ENCODE peak calls at places on chromosomes 13 and 19, in seven cellular contexts. M is activated T-cell treated with anti-CD3 and anti-CD28 coated beads, Interleukin-2, amount 50 U/mL, for 72 hours; E is glomerular endothelial cell; P is midbrain; G is HFF-Myc; X is brain microvascular endothelial cell; U is neural crest cell. Y is an unnamed sample.

GRCh38 chr13:74061939-74062595 is 72.1 kb downstream of the KLF12 start:
- DNase-seq in M (no peak), E (no peak), P (peak), G (no peak), X (peak), U (no peak), Y (peak)

GRCh38 chr13:42215578-42216421 is 56.2 kb upstream of the AKAP11 start:
- DNase-seq in M (peak), E (peak), P (peak), G (peak), X (peak), U (peak), Y (peak)

GRCh38 chr13:30235206-30235605 is 72.1 kb downstream of the KATNAL1 start:
- DNase-seq in M (no peak), E (no peak), P (no peak), G (no peak), X (no peak), U (no peak), Y (no peak)

GRCh38 chr13:109113427-109113826 is 484.0 kb downstream of the MYO16 start:
- DNase-seq in M (no peak), E (no peak), P (no peak), G (no peak), X (no peak), U (no peak), Y (peak)

GRCh38 chr13:36875431-36875830 is 44.6 kb downstream of the SMAD9 start:
- DNase-seq in M (no peak), E (no peak), P (no peak), G (no peak), X (no peak), U (no peak), Y (no peak)

GRCh38 chr13:27339299-27339698 is 68.7 kb downstream of the RASL11A start:
- DNase-seq in M (peak), E (no peak), P (no peak), G (peak), X (peak), U (peak), Y (no peak)

GRCh38 chr19:8311461-8312260 is 3.5 kb upstream of the CD320 start:
- DNase-seq in M (no peak), E (no peak), P (no peak), G (no peak), X (no peak), U (no peak), Y (no peak)

GRCh38 chr19:44512326-44513298 is 12.3 kb upstream of the ZNF180 start:
- DNase-seq in M (peak), E (no peak), P (no peak), G (no peak), X (peak), U (peak), Y (peak)

GRCh38 chr13:113552079-113552478 is 32.5 kb upstream of the TFDP1 start:
- DNase-seq in M (no peak), E (no peak), P (no peak), G (no peak), X (no peak), U (no peak), Y (no peak)

GRCh38 chr19:46409146-46409545 is 4.2 kb downstream of the CCDC8 start:
- DNase-seq in M (no peak), E (no peak), P (no peak), G (no peak), X (no peak), U (no peak), Y (no peak)

GRCh38 chr19:16825312-16826168 is 3.7 kb upstream of the SIN3B start:
- DNase-seq in M (no peak), E (no peak), P (no peak), G (peak), X (peak), U (no peak), Y (peak)

GRCh38 chr13:70755411-70755810 is 647.2 kb upstream of the KLHL1 start:
- DNase-seq in M (no peak), E (no peak), P (no peak), G (no peak), X (no peak), U (no peak), Y (no peak)

GRCh38 chr19:51398096-51398704 is 7.8 kb upstream of the C19orf84 start:
- DNase-seq in M (no peak), E (no peak), P (peak), G (no peak), X (no peak), U (no peak), Y (no peak)

GRCh38 chr13:78593652-78594494 is 9.5 kb downstream of the POU4F1 start:
- DNase-seq in M (no peak), E (no peak), P (no peak), G (no peak), X (no peak), U (no peak), Y (no peak)

GRCh38 chr19:9597027-9597426 is 12.7 kb upstream of the ZNF121 start:
- DNase-seq in M (peak), E (no peak), P (no peak), G (peak), X (peak), U (no peak), Y (peak)

GRCh38 chr13:64007334-64007733 is 2591.7 kb upstream of the PCDH20 start:
- DNase-seq in M (no peak), E (no peak), P (no peak), G (no peak), X (no peak), U (no peak), Y (peak)

Y was measured in astrocyte.